ENCODE peak calls at places on chromosomes 4 and X, in eight cellular contexts. One of them, this sample, is unnamed.
A peak's percentile ranks its signal among the peaks of the same experiment; 100 is the strongest.

GRCh38 chr4:4984186-4984585 is 35.1 kb downstream of the CYTL1 start:
- DNase-seq in left ventricle myocardium inferior: no peak
- DNase-seq in coronary artery: no peak
- DNase-seq in lower lobe of right lung: no peak
- DNase-seq in heart left ventricle: no peak
- DNase-seq in SK-N-SH: no peak
- DNase-seq in HL-60: no peak
- DNase-seq in PC-3: peak; percentile 66
- DNase-seq in this sample: no peak

GRCh38 chr4:119748853-119749252 is 120.2 kb upstream of the PDE5A start:
- DNase-seq in left ventricle myocardium inferior: no peak
- DNase-seq in coronary artery: no peak
- DNase-seq in lower lobe of right lung: no peak
- DNase-seq in heart left ventricle: no peak
- DNase-seq in SK-N-SH: no peak
- DNase-seq in HL-60: no peak
- DNase-seq in PC-3: no peak
- DNase-seq in this sample: no peak

GRCh38 chrX:21479695-21480280 is 105.6 kb downstream of the CNKSR2 start:
- DNase-seq in left ventricle myocardium inferior: no peak
- DNase-seq in coronary artery: no peak
- DNase-seq in lower lobe of right lung: no peak
- DNase-seq in heart left ventricle: no peak
- DNase-seq in SK-N-SH: peak; percentile 33
- DNase-seq in HL-60: peak; percentile 17
- DNase-seq in PC-3: peak; percentile 76
- DNase-seq in this sample: peak; percentile 16

GRCh38 chrX:103063191-103063845 is 653 bp downstream of the BEX1 start:
- DNase-seq in left ventricle myocardium inferior: no peak
- DNase-seq in coronary artery: no peak
- DNase-seq in lower lobe of right lung: no peak
- DNase-seq in heart left ventricle: no peak
- DNase-seq in SK-N-SH: peak; percentile 78
- DNase-seq in HL-60: peak; percentile 14
- DNase-seq in PC-3: peak; percentile 43
- DNase-seq in this sample: no peak

GRCh38 chrX:151753313-151754041 is 18.9 kb downstream of the CNGA2 start:
- DNase-seq in left ventricle myocardium inferior: peak; percentile 32
- DNase-seq in coronary artery: no peak
- DNase-seq in lower lobe of right lung: peak; percentile 58
- DNase-seq in heart left ventricle: peak; percentile 49
- DNase-seq in SK-N-SH: peak; percentile 64
- DNase-seq in HL-60: peak; percentile 31
- DNase-seq in PC-3: peak; percentile 39
- DNase-seq in this sample: peak; percentile 64

GRCh38 chr4:8088966-8089491 is 69.6 kb downstream of the ABLIM2 start:
- DNase-seq in left ventricle myocardium inferior: no peak
- DNase-seq in coronary artery: no peak
- DNase-seq in lower lobe of right lung: no peak
- DNase-seq in heart left ventricle: peak; percentile 22
- DNase-seq in SK-N-SH: no peak
- DNase-seq in HL-60: no peak
- DNase-seq in PC-3: no peak
- DNase-seq in this sample: no peak

GRCh38 chrX:10173331-10173900 is 16.6 kb downstream of the CLCN4 start:
- DNase-seq in left ventricle myocardium inferior: no peak
- DNase-seq in coronary artery: no peak
- DNase-seq in lower lobe of right lung: no peak
- DNase-seq in heart left ventricle: no peak
- DNase-seq in SK-N-SH: no peak
- DNase-seq in HL-60: no peak
- DNase-seq in PC-3: no peak
- DNase-seq in this sample: no peak

GRCh38 chr4:155304375-155304774 is 72.4 kb downstream of the MAP9 start:
- DNase-seq in left ventricle myocardium inferior: no peak
- DNase-seq in coronary artery: no peak
- DNase-seq in lower lobe of right lung: no peak
- DNase-seq in heart left ventricle: no peak
- DNase-seq in SK-N-SH: no peak
- DNase-seq in HL-60: no peak
- DNase-seq in PC-3: no peak
- DNase-seq in this sample: no peak

GRCh38 chr4:47704693-47705325 is 133.1 kb downstream of the CORIN start:
- DNase-seq in left ventricle myocardium inferior: peak; percentile 37
- DNase-seq in coronary artery: no peak
- DNase-seq in lower lobe of right lung: no peak
- DNase-seq in heart left ventricle: peak; percentile 67
- DNase-seq in SK-N-SH: peak; percentile 58
- DNase-seq in HL-60: peak; percentile 69
- DNase-seq in PC-3: peak; percentile 38
- DNase-seq in this sample: peak; percentile 22

GRCh38 chr4:107733431-107733925 is 13.4 kb upstream of the PAPSS1 start:
- DNase-seq in left ventricle myocardium inferior: no peak
- DNase-seq in coronary artery: no peak
- DNase-seq in lower lobe of right lung: no peak
- DNase-seq in heart left ventricle: no peak
- DNase-seq in SK-N-SH: peak; percentile 54
- DNase-seq in HL-60: no peak
- DNase-seq in PC-3: no peak
- DNase-seq in this sample: no peak

GRCh38 chrX:37997096-37997495 is 9.3 kb upstream of the SYTL5 start:
- DNase-seq in left ventricle myocardium inferior: no peak
- DNase-seq in coronary artery: no peak
- DNase-seq in lower lobe of right lung: no peak
- DNase-seq in heart left ventricle: no peak
- DNase-seq in SK-N-SH: no peak
- DNase-seq in HL-60: no peak
- DNase-seq in PC-3: no peak
- DNase-seq in this sample: no peak
- TF ChIP-seq CTCF in left ventricle myocardium inferior: no peak
- TF ChIP-seq CTCF in coronary artery: no peak
- TF ChIP-seq CTCF in lower lobe of right lung: no peak
- TF ChIP-seq CTCF in heart left ventricle: no peak
- TF ChIP-seq CTCF in SK-N-SH: no peak
- TF ChIP-seq CTCF in HL-60: no peak
- TF ChIP-seq CTCF in PC-3: no peak
- TF ChIP-seq CTCF in this sample: no peak

DNA sequence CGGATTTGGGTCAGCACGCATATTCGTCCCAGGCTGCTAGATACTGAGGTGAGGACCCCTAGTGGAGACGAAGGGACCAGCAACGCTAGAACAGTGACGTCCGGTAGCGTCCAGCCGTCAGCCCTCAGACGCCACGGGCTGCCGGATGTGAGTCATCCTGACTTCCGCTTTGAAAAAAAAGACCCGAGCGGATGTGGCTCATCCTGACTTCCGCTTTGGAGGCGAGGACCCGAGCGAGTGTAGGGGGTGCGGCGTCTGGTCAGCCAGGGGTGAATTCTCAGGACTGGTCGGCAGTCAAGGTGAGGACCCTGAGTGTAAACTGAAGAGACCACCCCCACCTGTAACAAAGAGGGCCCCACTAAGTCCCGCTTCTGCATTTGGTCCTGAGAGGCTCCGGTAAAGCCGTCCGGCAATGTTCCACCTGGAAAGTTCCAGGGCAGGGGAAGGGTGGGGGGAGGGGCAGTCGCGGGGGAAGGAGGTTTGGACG is at the start of gene MAGEB2:
- DNase-seq in left ventricle myocardium inferior: no peak
- DNase-seq in coronary artery: no peak
- DNase-seq in lower lobe of right lung: no peak
- DNase-seq in heart left ventricle: no peak
- DNase-seq in SK-N-SH: peak; percentile 33
- DNase-seq in HL-60: peak; percentile 66
- DNase-seq in PC-3: no peak
- DNase-seq in this sample: no peak
- TF ChIP-seq CTCF in left ventricle myocardium inferior: no peak
- TF ChIP-seq CTCF in coronary artery: no peak
- TF ChIP-seq CTCF in lower lobe of right lung: no peak
- TF ChIP-seq CTCF in heart left ventricle: no peak
- TF ChIP-seq CTCF in SK-N-SH: peak; percentile 49
- TF ChIP-seq CTCF in HL-60: peak; percentile 28
- TF ChIP-seq CTCF in PC-3: no peak
- TF ChIP-seq CTCF in this sample: no peak

GRCh38 chr4:17514865-17515264 is at the start of gene CLRN2:
- DNase-seq in left ventricle myocardium inferior: no peak
- DNase-seq in coronary artery: no peak
- DNase-seq in lower lobe of right lung: no peak
- DNase-seq in heart left ventricle: no peak
- DNase-seq in SK-N-SH: no peak
- DNase-seq in HL-60: no peak
- DNase-seq in PC-3: no peak
- DNase-seq in this sample: no peak

GRCh38 chr4:17511041-17511949 is 595 bp downstream of the QDPR start:
- DNase-seq in left ventricle myocardium inferior: peak; percentile 56
- DNase-seq in coronary artery: peak; percentile 75
- DNase-seq in lower lobe of right lung: peak; percentile 82
- DNase-seq in heart left ventricle: peak; percentile 71
- DNase-seq in SK-N-SH: peak; percentile 53
- DNase-seq in HL-60: peak; percentile 73
- DNase-seq in PC-3: peak; percentile 34
- DNase-seq in this sample: no peak

GRCh38 chr4:17512973-17513665 is 1.2 kb upstream of the QDPR start:
- DNase-seq in left ventricle myocardium inferior: no peak
- DNase-seq in coronary artery: no peak
- DNase-seq in lower lobe of right lung: no peak
- DNase-seq in heart left ventricle: no peak
- DNase-seq in SK-N-SH: no peak
- DNase-seq in HL-60: no peak
- DNase-seq in PC-3: no peak
- DNase-seq in this sample: no peak

GRCh38 chr4:17510582-17510981 is 1.3 kb downstream of the QDPR start:
- DNase-seq in left ventricle myocardium inferior: no peak
- DNase-seq in coronary artery: no peak
- DNase-seq in lower lobe of right lung: no peak
- DNase-seq in heart left ventricle: no peak
- DNase-seq in SK-N-SH: peak; percentile 15
- DNase-seq in HL-60: no peak
- DNase-seq in PC-3: no peak
- DNase-seq in this sample: no peak

DNA sequence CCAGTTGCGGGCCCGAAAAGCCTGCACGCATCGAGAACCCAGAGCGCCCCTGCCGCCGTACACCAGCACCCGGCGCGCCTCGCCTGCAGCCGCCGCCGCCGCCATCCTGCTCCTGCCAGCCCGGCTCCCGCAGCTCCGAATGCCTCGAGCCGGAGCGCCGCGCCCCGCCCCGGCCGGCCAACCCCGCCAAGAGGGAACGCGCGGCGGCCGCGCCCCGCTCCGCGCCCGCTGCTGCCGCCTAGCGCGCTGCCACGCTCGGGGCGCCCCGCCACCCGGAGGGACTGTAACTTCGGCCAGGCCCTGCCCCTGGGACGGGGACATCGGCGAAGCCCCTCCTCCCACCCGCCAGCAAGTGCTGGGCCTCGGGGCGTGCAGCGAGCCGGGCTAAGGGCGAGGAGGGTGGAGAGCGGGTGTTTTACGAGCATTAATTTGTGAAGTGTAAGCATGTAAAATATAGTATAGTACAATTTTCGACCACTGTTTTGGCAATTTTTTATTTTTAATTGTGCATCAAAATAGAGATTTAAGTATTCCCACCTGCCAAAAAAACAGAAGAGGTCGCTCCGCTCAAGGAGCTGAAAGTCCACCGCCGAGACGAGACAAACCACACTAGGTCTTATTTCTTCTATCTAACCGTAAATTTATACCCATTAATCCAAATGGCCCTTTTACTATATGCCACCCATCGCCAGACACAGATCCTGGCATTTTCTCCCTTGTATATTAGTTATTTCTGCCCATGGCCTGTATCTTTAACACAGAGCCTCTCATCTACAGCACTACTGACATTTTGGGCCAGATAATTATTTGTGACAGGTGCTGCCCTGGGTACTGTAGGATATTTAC is at the start of gene QDPR:
- DNase-seq in left ventricle myocardium inferior: peak; percentile 86
- DNase-seq in coronary artery: peak; percentile 87
- DNase-seq in lower lobe of right lung: peak; percentile 90
- DNase-seq in heart left ventricle: peak; percentile 93
- DNase-seq in SK-N-SH: peak; percentile 93
- DNase-seq in HL-60: peak; percentile 79
- DNase-seq in PC-3: peak; percentile 80
- DNase-seq in this sample: peak; percentile 87
- TF ChIP-seq CTCF in left ventricle myocardium inferior: peak; percentile 63
- TF ChIP-seq CTCF in coronary artery: peak; percentile 10
- TF ChIP-seq CTCF in lower lobe of right lung: peak; percentile 36
- TF ChIP-seq CTCF in heart left ventricle: peak; percentile 51
- TF ChIP-seq CTCF in SK-N-SH: peak; percentile 48
- TF ChIP-seq CTCF in HL-60: no peak
- TF ChIP-seq CTCF in PC-3: no peak
- TF ChIP-seq CTCF in this sample: peak; percentile 66

GRCh38 chr4:161249779-161250440 is 913.9 kb downstream of the FSTL5 start:
- DNase-seq in left ventricle myocardium inferior: no peak
- DNase-seq in coronary artery: no peak
- DNase-seq in lower lobe of right lung: no peak
- DNase-seq in heart left ventricle: no peak
- DNase-seq in SK-N-SH: no peak
- DNase-seq in HL-60: no peak
- DNase-seq in PC-3: no peak
- DNase-seq in this sample: no peak

GRCh38 chr4:161256172-161256571 is 907.6 kb downstream of the FSTL5 start:
- DNase-seq in left ventricle myocardium inferior: no peak
- DNase-seq in coronary artery: no peak
- DNase-seq in lower lobe of right lung: no peak
- DNase-seq in heart left ventricle: no peak
- DNase-seq in SK-N-SH: no peak
- DNase-seq in HL-60: no peak
- DNase-seq in PC-3: no peak
- DNase-seq in this sample: no peak

GRCh38 chr4:161248880-161249279 is 914.9 kb downstream of the FSTL5 start:
- DNase-seq in left ventricle myocardium inferior: no peak
- DNase-seq in coronary artery: no peak
- DNase-seq in lower lobe of right lung: no peak
- DNase-seq in heart left ventricle: no peak
- DNase-seq in SK-N-SH: no peak
- DNase-seq in HL-60: no peak
- DNase-seq in PC-3: no peak
- DNase-seq in this sample: no peak

GRCh38 chr4:161254375-161254774 is 909.4 kb downstream of the FSTL5 start:
- DNase-seq in left ventricle myocardium inferior: no peak
- DNase-seq in coronary artery: no peak
- DNase-seq in lower lobe of right lung: no peak
- DNase-seq in heart left ventricle: no peak
- DNase-seq in SK-N-SH: no peak
- DNase-seq in HL-60: no peak
- DNase-seq in PC-3: peak; percentile 35
- DNase-seq in this sample: no peak

DNA sequence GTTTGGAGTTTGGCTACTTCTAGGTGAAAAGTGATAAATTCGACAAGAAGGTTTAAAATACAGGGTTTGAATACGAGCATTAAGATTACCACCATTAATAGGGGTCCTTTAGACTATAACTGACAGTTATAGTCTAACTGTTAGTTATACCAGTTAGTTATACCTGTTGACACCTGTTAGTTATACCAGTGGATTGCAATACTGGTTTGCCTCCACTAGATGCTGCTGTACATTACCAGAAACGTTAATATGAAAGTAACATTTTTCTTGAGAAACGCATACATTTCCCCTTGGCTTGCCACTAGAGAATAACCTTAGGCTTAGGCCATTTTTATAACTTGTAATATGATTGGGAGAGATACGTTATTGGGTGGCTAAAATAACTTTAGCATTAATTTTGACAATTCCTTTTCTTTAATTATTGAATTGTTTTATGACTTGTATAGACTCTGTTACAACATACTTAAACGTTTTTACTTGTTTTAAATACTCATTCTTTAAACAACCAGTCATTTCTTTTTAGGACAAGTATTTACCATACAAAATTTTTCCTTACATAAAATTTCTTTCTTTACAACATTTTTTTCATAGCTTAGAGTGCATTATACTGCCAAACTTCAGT is 911.2 kb downstream of the FSTL5 start:
- DNase-seq in left ventricle myocardium inferior: no peak
- DNase-seq in coronary artery: no peak
- DNase-seq in lower lobe of right lung: no peak
- DNase-seq in heart left ventricle: no peak
- DNase-seq in SK-N-SH: no peak
- DNase-seq in HL-60: peak; percentile 32
- DNase-seq in PC-3: peak; percentile 60
- DNase-seq in this sample: peak; percentile 46
- TF ChIP-seq CTCF in left ventricle myocardium inferior: peak; percentile 62
- TF ChIP-seq CTCF in coronary artery: no peak
- TF ChIP-seq CTCF in lower lobe of right lung: peak; percentile 52
- TF ChIP-seq CTCF in heart left ventricle: peak; percentile 55
- TF ChIP-seq CTCF in SK-N-SH: peak; percentile 72
- TF ChIP-seq CTCF in HL-60: peak; percentile 76
- TF ChIP-seq CTCF in PC-3: peak; percentile 80
- TF ChIP-seq CTCF in this sample: peak; percentile 66